ENCODE peak calls at places on chromosomes 4 and X, in eight cellular contexts. T, J, X, L, S, R, Y and Q are unnamed samples.

GRCh38 chr4:57233391-57233790 is 123.2 kb upstream of the IGFBP7 start:
- DNase-seq in X (peak; percentile 51), R (no peak), L (no peak), S (no peak), Y (no peak), J (no peak), T (no peak), Q (no peak)

GRCh38 chrX:153628129-153628528 is 18.9 kb upstream of the DUSP9 start:
- DNase-seq in J (no peak), T (no peak), R (no peak), Y (peak; percentile 39), L (no peak), S (no peak), X (no peak), Q (no peak)

GRCh38 chrX:56813318-56813837 is 84.3 kb downstream of the NBDY start:
- DNase-seq in J (peak; percentile 13), Y (no peak), S (no peak), R (peak; percentile 47), T (no peak), L (no peak), X (peak; percentile 51), Q (no peak)

GRCh38 chr4:67327245-67327860 is 217.9 kb downstream of the CENPC start:
- DNase-seq in Y (no peak), X (peak; percentile 47), L (peak; percentile 18), J (no peak), T (no peak), R (peak; percentile 48), S (no peak), Q (no peak)

GRCh38 chr4:178066338-178066941 is 624.2 kb upstream of the AGA start:
- DNase-seq in T (no peak), J (no peak), X (no peak), S (no peak), Y (no peak), L (no peak), R (no peak), Q (no peak)

GRCh38 chrX:123878177-123878576 is 18.3 kb downstream of the XIAP start:
- DNase-seq in L (no peak), S (no peak), Y (no peak), R (no peak), T (no peak), X (peak; percentile 56), J (no peak), Q (no peak)

GRCh38 chrX:41737065-41737464 is 13.1 kb downstream of the GPR82 start:
- DNase-seq in X (peak; percentile 26), Y (no peak), T (no peak), L (no peak), R (no peak), J (no peak), S (no peak), Q (no peak)

GRCh38 chr4:83490876-83491450 is 6.1 kb upstream of the ABRAXAS1 start:
- DNase-seq in Y (no peak), S (no peak), X (peak; percentile 37), R (no peak), L (no peak), T (no peak), J (no peak), Q (no peak)

GRCh38 chr4:147707892-147708672 is 23.8 kb upstream of the ARHGAP10 start:
- DNase-seq in S (no peak), X (peak; percentile 64), T (peak; percentile 55), R (peak; percentile 66), J (no peak), L (no peak), Y (no peak), Q (no peak)

GRCh38 chr4:99655315-99656081 is 2.1 kb downstream of the C4orf54 start:
- DNase-seq in S (no peak), R (peak; percentile 65), T (peak; percentile 85), L (no peak), Y (no peak), J (no peak), X (peak; percentile 80), Q (peak; percentile 83)

GRCh38 chr4:73730292-73730691 is 10.1 kb upstream of the CXCL8 start:
- DNase-seq in X (peak; percentile 38), T (no peak), L (no peak), S (no peak), Y (no peak), J (no peak), R (no peak), Q (no peak)

GRCh38 chr4:134117785-134118184 is 83.8 kb downstream of the PABPC4L start:
- DNase-seq in Y (no peak), R (no peak), J (no peak), T (no peak), X (no peak), L (no peak), S (no peak), Q (no peak)

GRCh38 chrX:14943963-14944362 is 70.7 kb downstream of the MOSPD2 start:
- DNase-seq in X (no peak), J (no peak), R (no peak), Y (no peak), T (no peak), S (no peak), L (no peak), Q (no peak)

GRCh38 chr4:38600575-38600974 is 63.4 kb upstream of the KLF3 start:
- DNase-seq in L (no peak), S (no peak), Y (no peak), X (no peak), R (no peak), T (no peak), J (no peak), Q (no peak)

GRCh38 chr4:83605744-83606172 is 69.8 kb downstream of the GPAT3 start:
- DNase-seq in R (no peak), X (no peak), L (no peak), Y (no peak), J (no peak), S (no peak), T (no peak), Q (no peak)

GRCh38 chr4:43932448-43932847 is 516.2 kb downstream of the KCTD8 start:
- DNase-seq in R (no peak), J (no peak), T (no peak), X (no peak), S (no peak), L (no peak), Y (no peak), Q (no peak)

GRCh38 chr4:25656031-25656430 is 380 bp downstream of the SLC34A2 start:
- DNase-seq in R (no peak), J (no peak), Y (no peak), X (no peak), T (no peak), S (no peak), L (no peak), Q (no peak)

GRCh38 chr4:25650271-25650670 is 5.4 kb upstream of the SLC34A2 start:
- DNase-seq in T (no peak), X (no peak), J (no peak), S (no peak), L (no peak), R (no peak), Y (peak; percentile 14), Q (no peak)

GRCh38 chr4:25654971-25655963 is at the start of gene SLC34A2:
- DNase-seq in R (no peak), J (peak; percentile 76), Y (peak; percentile 91), X (no peak), S (peak; percentile 73), L (no peak), T (no peak), Q (no peak)

GRCh38 chr4:25658357-25658771 is 2.7 kb downstream of the SLC34A2 start:
- DNase-seq in T (no peak), X (no peak), J (no peak), R (no peak), S (peak; percentile 22), Y (peak; percentile 71), L (no peak), Q (no peak)

GRCh38 chr4:25654031-25654970 is 1.4 kb upstream of the SLC34A2 start:
- DNase-seq in J (peak; percentile 61), S (no peak), T (no peak), Y (peak; percentile 86), L (no peak), R (no peak), X (no peak), Q (no peak)
- H3K4me3 ChIP-seq in J (no peak overlapping the region), S (no peak overlapping the region), T (no peak overlapping the region), Y (no peak overlapping the region), L (no peak overlapping the region), R (no peak overlapping the region), X (no peak overlapping the region), Q (no peak overlapping the region)

DNA sequence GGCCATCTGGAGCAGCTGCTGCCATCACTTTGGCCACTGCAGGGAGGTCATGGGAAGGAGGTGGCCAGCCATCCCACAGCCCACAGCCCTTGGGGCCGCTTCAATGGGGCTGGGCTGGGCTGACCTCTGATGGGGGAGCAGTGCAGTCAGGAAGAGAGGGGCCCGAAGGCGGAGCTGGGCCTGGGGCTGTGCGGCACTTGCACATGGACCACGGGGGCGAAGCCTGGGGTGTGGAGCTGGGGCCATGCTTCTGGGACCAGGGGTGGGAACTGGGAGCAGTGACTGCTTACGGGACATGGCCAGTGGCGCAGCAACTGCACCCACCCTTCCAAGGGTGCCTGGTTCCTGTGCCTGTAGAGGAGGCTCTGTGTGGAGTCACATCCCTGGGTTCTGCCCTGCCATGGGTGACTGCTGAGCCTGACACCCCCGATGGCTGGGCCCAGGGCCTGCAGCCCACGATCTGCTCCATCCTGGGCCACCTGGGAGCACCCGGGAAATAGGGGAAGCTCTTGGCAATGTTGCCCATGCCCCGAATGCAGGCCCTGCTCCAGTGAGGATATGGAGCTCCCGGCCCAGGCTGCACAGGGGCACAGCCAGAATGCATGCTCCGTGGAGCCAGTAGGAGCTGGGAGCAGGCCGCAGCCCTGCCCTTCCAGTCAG is 22.4 kb upstream of the SULT1B1 start:
- DNase-seq in Y (peak; percentile 59), J (peak; percentile 53), R (no peak), L (no peak), X (no peak), S (no peak), T (no peak), Q (no peak)
- TF ChIP-seq CTCF in Y (no peak), J (no peak), R (no peak), L (no peak), X (no peak), S (no peak), T (no peak), Q (no peak)

GRCh38 chr4:48578132-48578964 is 88.3 kb downstream of the ZAR1 start:
- DNase-seq in X (peak; percentile 86), J (no peak), R (peak; percentile 74), L (peak; percentile 22), T (peak; percentile 46), Y (no peak), S (no peak), Q (no peak)
- H3K4me1 ChIP-seq in X (no peaks in the 10 kb centered on the region), J (no peaks in the 10 kb centered on the region), R (no peaks in the 10 kb centered on the region), L (no peaks in the 10 kb centered on the region), T (no peaks in the 10 kb centered on the region), Y (no peaks in the 10 kb centered on the region), S (peaks cover 10% of the 10 kb centered on the region), Q (no peaks in the 10 kb centered on the region)

DNA sequence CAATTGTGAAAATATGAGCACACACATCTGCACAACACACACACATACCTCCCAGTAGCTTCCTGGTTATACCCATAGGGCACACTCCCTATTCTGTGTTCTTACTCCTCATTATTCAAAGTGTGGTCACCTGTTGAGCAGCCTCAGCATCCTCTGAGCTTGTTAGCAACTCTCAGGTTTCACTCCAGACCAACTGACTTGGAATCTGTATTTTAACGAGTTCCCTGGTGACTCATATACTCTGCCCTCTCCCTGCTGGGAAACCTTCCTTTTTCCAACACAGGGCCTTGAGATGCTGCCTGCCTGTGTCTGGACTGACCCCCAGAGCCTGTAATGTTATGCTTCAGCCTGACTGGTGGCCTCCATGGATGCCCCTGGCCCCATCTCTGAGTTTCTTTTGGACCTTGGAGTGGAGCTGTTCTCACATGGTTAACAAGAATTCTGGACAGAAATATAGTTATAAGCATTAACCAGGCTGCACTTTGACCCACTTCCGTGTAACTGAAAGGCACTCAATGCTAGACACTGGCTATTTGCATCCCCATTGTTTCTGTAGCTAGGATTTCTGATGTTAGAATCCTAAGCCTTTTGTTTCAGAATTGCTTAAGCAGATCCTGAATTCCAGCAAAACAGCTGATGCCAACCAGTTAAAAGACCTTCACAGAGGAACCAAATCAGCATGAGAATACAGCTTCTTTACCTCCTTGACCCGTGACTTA is 262.6 kb downstream of the STIM2 start:
- DNase-seq in R (no peak), J (no peak), X (no peak), Y (no peak), S (no peak), L (no peak), T (no peak), Q (no peak)
- H3K4me3 ChIP-seq in R (no peak overlapping the region), J (no peak overlapping the region), X (no peak overlapping the region), Y (no peak overlapping the region), S (no peak overlapping the region), L (no peak overlapping the region), T (no peak overlapping the region), Q (no peak overlapping the region)